ENCODE peak calls at places on chromosomes 4 and X, in six cellular contexts. J, E, Y, C, Q and R are unnamed samples.
A peak's percentile ranks its signal among the peaks of the same experiment; 100 is the strongest.

GRCh38 chr4:163815776-163816175 is 321.3 kb downstream of the TMA16 start:
- DNase-seq in J (no peak), E (no peak), Y (no peak), C (no peak), Q (no peak), R (no peak)

GRCh38 chrX:19613645-19614323 is 98.5 kb upstream of the MAP3K15 start:
- DNase-seq in J (no peak), E (peak; percentile 43), Y (no peak), C (peak; percentile 79), Q (peak; percentile 19), R (no peak)

GRCh38 chr4:164977243-164978164 is at the start of gene TRIM61:
- DNase-seq in J (peak; percentile 81), E (no peak), Y (peak; percentile 27), C (peak; percentile 58), Q (peak; percentile 27), R (peak; percentile 73)

GRCh38 chr4:26789208-26789607 is 71.4 kb upstream of the STIM2 start:
- DNase-seq in J (no peak), E (no peak), Y (peak; percentile 18), C (no peak), Q (no peak), R (no peak)

GRCh38 chrX:148823986-148824385 is 323.6 kb downstream of the AFF2 start:
- DNase-seq in J (no peak), E (no peak), Y (no peak), C (no peak), Q (no peak), R (no peak)

GRCh38 chr4:159010563-159011260 is 92.2 kb upstream of the RAPGEF2 start:
- DNase-seq in J (peak; percentile 83), E (peak; percentile 51), Y (peak; percentile 79), C (peak; percentile 85), Q (peak; percentile 85), R (peak; percentile 65)

GRCh38 chr4:137474711-137475301 is 57.5 kb downstream of the PCDH18 start:
- DNase-seq in J (no peak), E (no peak), Y (peak; percentile 48), C (no peak), Q (no peak), R (no peak)

GRCh38 chr4:17770845-17771244 is 10.6 kb downstream of the FAM184B start:
- DNase-seq in J (no peak), E (no peak), Y (peak; percentile 59), C (no peak), Q (no peak), R (no peak)

GRCh38 chr4:17723648-17724047 is 57.8 kb downstream of the FAM184B start:
- DNase-seq in J (no peak), E (no peak), Y (no peak), C (no peak), Q (no peak), R (no peak)

GRCh38 chrX:103630171-103630511 is 1.4 kb downstream of the TCEAL1 start:
- DNase-seq in J (no peak), E (no peak), Y (no peak), C (no peak), Q (no peak), R (no peak)

GRCh38 chrX:44675364-44676024 is 132.8 kb upstream of the FUNDC1 start:
- DNase-seq in J (peak; percentile 63), E (no peak), Y (peak; percentile 96), C (peak; percentile 75), Q (peak; percentile 34), R (peak; percentile 15)

GRCh38 chr4:80199004-80199579 is 1.8 kb downstream of the PRDM8 start:
- DNase-seq in J (no peak), E (no peak), Y (no peak), C (no peak), Q (no peak), R (no peak)

GRCh38 chr4:71268156-71268555 is 70.7 kb upstream of the SLC4A4 start:
- DNase-seq in J (no peak), E (no peak), Y (peak; percentile 45), C (no peak), Q (no peak), R (no peak)

GRCh38 chr4:25550376-25551030 is 105.1 kb upstream of the SLC34A2 start:
- DNase-seq in J (no peak), E (no peak), Y (no peak), C (no peak), Q (no peak), R (no peak)

GRCh38 chr4:84126061-84126787 is 372.9 kb downstream of the NKX6-1 start:
- DNase-seq in J (no peak), E (no peak), Y (no peak), C (no peak), Q (no peak), R (no peak)

GRCh38 chrX:53251307-53251706 is 26.3 kb upstream of the KDM5C start:
- DNase-seq in J (no peak), E (no peak), Y (peak; percentile 4), C (no peak), Q (no peak), R (no peak)

GRCh38 chr4:73979407-73979806 is 2.4 kb downstream of the PF4 start:
- DNase-seq in J (no peak), E (no peak), Y (no peak), C (no peak), Q (no peak), R (no peak)

GRCh38 chr4:94036964-94037363 is 170.7 kb upstream of the SMARCAD1 start:
- DNase-seq in J (no peak), E (no peak), Y (no peak), C (no peak), Q (no peak), R (no peak)

GRCh38 chr4:174753031-174753430 is 76.0 kb downstream of the GLRA3 start:
- DNase-seq in J (no peak), E (no peak), Y (no peak), C (no peak), Q (no peak), R (no peak)

GRCh38 chr4:40310225-40310624 is 24.9 kb upstream of the CHRNA9 start:
- DNase-seq in J (no peak), E (no peak), Y (no peak), C (no peak), Q (no peak), R (no peak)

GRCh38 chr4:47372561-47372960 is 90.9 kb downstream of the COMMD8 start:
- DNase-seq in J (no peak), E (no peak), Y (peak; percentile 11), C (no peak), Q (no peak), R (no peak)
- H3K27me3 ChIP-seq in J (no peaks in the 10 kb centered on the region), E (no peaks in the 10 kb centered on the region), Y (no peaks in the 10 kb centered on the region), C (no peaks in the 10 kb centered on the region), Q (no peaks in the 10 kb centered on the region), R (no peaks in the 10 kb centered on the region)

DNA sequence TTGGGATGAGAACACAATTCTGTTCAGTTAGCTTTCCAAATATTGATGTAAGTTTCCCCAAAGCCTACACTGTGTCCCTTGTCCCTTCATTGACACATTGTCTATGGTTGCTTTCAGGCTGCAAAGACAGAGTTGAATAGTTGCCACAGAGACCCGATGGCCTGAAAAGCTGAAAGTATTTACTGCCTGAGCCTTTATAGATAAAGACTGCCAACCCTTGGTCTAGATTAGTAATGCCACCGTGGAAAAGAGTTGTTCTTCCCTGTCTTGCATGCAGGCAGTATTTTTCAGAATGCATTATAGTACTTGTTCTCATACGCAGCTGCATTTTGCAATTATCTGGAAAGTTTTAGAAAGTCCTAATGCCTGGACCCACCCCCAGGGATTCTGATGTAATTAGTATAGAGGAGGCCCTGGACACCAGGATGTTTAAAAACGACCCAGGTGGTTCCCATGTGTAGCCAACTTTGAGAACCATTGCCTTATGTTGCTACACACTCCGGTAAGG is 180.8 kb downstream of the FRMPD4 start:
- DNase-seq in J (no peak), E (no peak), Y (no peak), C (no peak), Q (no peak), R (no peak)
- TF ChIP-seq CTCF in J (no peak), E (no peak), Y (no peak), C (no peak), Q (no peak), R (no peak)

GRCh38 chr4:78644744-78645330 is 93.3 kb downstream of the ANXA3 start:
- DNase-seq in J (peak; percentile 91), E (no peak), Y (peak; percentile 84), C (peak; percentile 57), Q (peak; percentile 54), R (peak; percentile 63)

GRCh38 chr4:78648639-78649363 is 97.2 kb downstream of the ANXA3 start:
- DNase-seq in J (no peak), E (no peak), Y (peak; percentile 28), C (no peak), Q (no peak), R (no peak)

GRCh38 chr4:78644063-78644691 is 92.6 kb downstream of the ANXA3 start:
- DNase-seq in J (no peak), E (no peak), Y (no peak), C (no peak), Q (no peak), R (no peak)

GRCh38 chr4:78647272-78647671 is 95.7 kb downstream of the ANXA3 start:
- DNase-seq in J (no peak), E (no peak), Y (no peak), C (no peak), Q (no peak), R (no peak)

GRCh38 chr4:78645853-78646757 is 94.5 kb downstream of the ANXA3 start:
- DNase-seq in J (peak; percentile 92), E (peak; percentile 59), Y (peak; percentile 95), C (peak; percentile 82), Q (peak; percentile 72), R (peak; percentile 73)
- H3K4me3 ChIP-seq in J (no peak overlapping the region), E (peak overlapping the region; percentile 30), Y (peak overlapping the region; percentile 3), C (peak overlapping the region; percentile 31), Q (no peak overlapping the region), R (peak overlapping the region; percentile 4)

DNA sequence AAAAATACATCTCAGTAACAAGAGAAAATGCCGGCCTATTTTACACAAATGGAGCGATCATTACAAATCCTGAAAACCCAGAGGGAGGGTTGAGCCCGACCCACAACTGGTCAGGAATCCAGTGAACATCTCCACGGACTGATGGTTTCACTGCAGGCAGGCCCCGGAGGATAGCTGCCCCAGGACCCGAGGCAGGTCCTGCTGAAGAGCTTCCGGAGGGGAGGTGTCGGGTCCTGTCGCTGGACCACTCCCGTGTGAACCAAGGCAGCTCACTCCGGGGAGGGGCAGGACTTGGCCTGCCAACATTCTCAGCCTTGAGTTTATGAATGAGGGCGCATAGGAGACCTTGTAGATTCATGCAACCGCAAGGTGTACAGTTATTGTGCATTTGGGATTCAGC is 4.8 kb upstream of the CRMP1 start:
- DNase-seq in J (no peak), E (no peak), Y (no peak), C (no peak), Q (no peak), R (no peak)
- H3K27me3 ChIP-seq in J (peaks cover 28% of the 10 kb centered on the region), E (peaks cover 14% of the 10 kb centered on the region), Y (peaks cover 4% of the 10 kb centered on the region), C (peaks cover 50% of the 10 kb centered on the region), Q (peaks cover 6% of the 10 kb centered on the region), R (peaks cover 70% of the 10 kb centered on the region)

GRCh38 chr4:168153596-168154440 is 61.5 kb downstream of the ANXA10 start:
- DNase-seq in J (peak; percentile 75), E (peak; percentile 42), Y (peak; percentile 79), C (peak; percentile 84), Q (peak; percentile 80), R (peak; percentile 60)
- TF ChIP-seq CTCF in J (peak; percentile 46), E (peak; percentile 57), Y (peak; percentile 67), C (peak; percentile 67), Q (peak; percentile 75), R (peak; percentile 30)